ENCODE peak calls at places on chromosomes 4 and X, in six cellular contexts. P is SK-N-SH, X is ovary, M is GM23248, L is endothelial cell of umbilical vein, F is A549. R is an unnamed sample.
A peak's percentile ranks its signal among the peaks of the same experiment; 100 is the strongest.

GRCh38 chr4:90845777-90846176 is 718.6 kb downstream of the CCSER1 start:
- DNase-seq in M (no peak), L (peak; percentile 64), X (no peak), P (no peak), F (no peak), R (no peak)

GRCh38 chrX:135112743-135113142 is 7.6 kb downstream of the ETDB start:
- DNase-seq in P (no peak), X (no peak), M (no peak), F (no peak), L (no peak), R (no peak)

GRCh38 chrX:17674611-17675010 is 62.7 kb upstream of the SCML1 start:
- DNase-seq in F (no peak), M (no peak), P (no peak), L (peak; percentile 31), X (no peak), R (no peak)

GRCh38 chr4:75494563-75494962 is 19.6 kb downstream of the RCHY1 start:
- DNase-seq in F (no peak), P (no peak), M (peak; percentile 78), X (no peak), L (no peak), R (no peak)

GRCh38 chr4:37441231-37442061 is 196.9 kb downstream of the NWD2 start:
- DNase-seq in P (no peak), L (no peak), F (no peak), M (no peak), X (no peak), R (no peak)

GRCh38 chrX:16002185-16002584 is 121.2 kb upstream of the GRPR start:
- DNase-seq in X (no peak), M (peak; percentile 1), F (no peak), P (no peak), L (peak; percentile 50), R (no peak)

GRCh38 chr4:16804581-16804980 is 93.9 kb downstream of the LDB2 start:
- DNase-seq in P (no peak), X (no peak), L (no peak), M (no peak), F (no peak), R (no peak)

GRCh38 chr4:101200561-101200960 is 146.8 kb downstream of the PPP3CA start:
- DNase-seq in M (peak; percentile 94), L (peak; percentile 94), F (peak; percentile 40), X (no peak), P (no peak), R (no peak)

GRCh38 chrX:71619193-71619592 is 882 bp upstream of the CXCR3 start:
- DNase-seq in M (no peak), L (no peak), F (no peak), P (no peak), X (no peak), R (no peak)

GRCh38 chrX:40855411-40855810 is 120.1 kb upstream of the MED14 start:
- DNase-seq in P (no peak), X (no peak), M (peak; percentile 16), L (no peak), F (no peak), R (peak; percentile 93)

GRCh38 chr4:141713185-141713584 is 76.8 kb downstream of the IL15 start:
- DNase-seq in L (peak; percentile 2), M (peak; percentile 3), X (no peak), F (no peak), P (no peak), R (no peak)

GRCh38 chr4:145540235-145540634 is 58.6 kb downstream of the SMAD1 start:
- DNase-seq in L (peak; percentile 66), X (no peak), P (no peak), M (no peak), F (no peak), R (no peak)

GRCh38 chr4:185801471-185801870 is 10.5 kb downstream of the SORBS2 start:
- DNase-seq in X (no peak), L (no peak), P (no peak), F (no peak), M (peak; percentile 20), R (no peak)

GRCh38 chr4:52979821-52980590 is 117.9 kb downstream of the RASL11B start:
- DNase-seq in L (no peak), M (no peak), F (no peak), X (no peak), P (no peak), R (no peak)

GRCh38 chr4:168693750-168694470 is 197.1 kb downstream of the PALLD start:
- DNase-seq in F (no peak), L (peak; percentile 86), X (no peak), M (peak; percentile 58), P (no peak), R (no peak)

GRCh38 chr4:109325698-109326097 is 23.2 kb upstream of the COL25A1 start:
- DNase-seq in F (no peak), P (no peak), L (no peak), M (no peak), X (no peak), R (no peak)

GRCh38 chr4:101197350-101197749 is 150.0 kb downstream of the PPP3CA start:
- DNase-seq in P (no peak), L (no peak), F (no peak), M (no peak), X (no peak), R (no peak)

GRCh38 chrX:151634937-151635336 is 60.3 kb upstream of the PRRG3 start:
- DNase-seq in P (no peak), L (no peak), F (no peak), M (no peak), X (no peak), R (no peak)

GRCh38 chrX:119887721-119888425 is 7.8 kb upstream of the AKAP14 start:
- DNase-seq in F (peak; percentile 78), L (peak; percentile 57), X (peak; percentile 29), M (peak; percentile 70), P (peak; percentile 86), R (peak; percentile 60)

GRCh38 chr4:77193511-77194236 is 36.7 kb downstream of the CCNG2 start:
- DNase-seq in M (no peak), X (no peak), F (no peak), P (no peak), L (no peak), R (no peak)

GRCh38 chr4:161252520-161253141 is 911.2 kb downstream of the FSTL5 start:
- DNase-seq in M (peak; percentile 12), X (no peak), P (no peak), F (peak; percentile 11), L (peak; percentile 53), R (peak; percentile 41)

GRCh38 chr4:171814545-171814944 is 1.3 kb downstream of the GALNTL6 start:
- DNase-seq in M (no peak), L (no peak), F (no peak), P (no peak), X (no peak), R (no peak)

GRCh38 chr4:40238700-40239548 is 42.1 kb downstream of the RHOH start:
- DNase-seq in M (no peak), F (no peak), L (no peak), X (no peak), P (no peak), R (no peak)

DNA sequence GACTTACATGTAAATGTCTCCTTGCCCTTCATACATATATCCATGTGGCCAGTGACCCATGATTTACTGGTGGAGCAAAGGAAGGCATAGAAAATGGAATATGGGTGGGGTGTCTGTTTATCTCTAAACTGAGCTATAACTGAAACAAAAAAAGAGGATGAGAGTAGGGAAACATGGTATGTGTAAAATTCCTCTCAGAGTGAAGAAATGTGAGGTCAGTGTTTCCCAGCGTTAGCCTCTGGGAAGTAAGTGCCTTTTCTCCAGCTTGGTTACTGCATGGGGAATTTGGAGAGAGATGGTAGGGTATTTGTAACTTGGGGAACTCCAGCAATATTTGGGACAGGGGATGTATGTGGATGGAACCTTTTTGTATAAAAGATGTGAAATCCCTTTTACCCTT is 89.4 kb downstream of the AFF1 start:
- DNase-seq in P (no peak), F (no peak), L (no peak), M (no peak), X (no peak), R (no peak)
- H3K4me1 ChIP-seq in P (no peaks in the 10 kb centered on the region), F (peaks cover 65% of the 10 kb centered on the region), L (peaks cover 10% of the 10 kb centered on the region), M (peaks cover 2% of the 10 kb centered on the region), X (peaks cover 39% of the 10 kb centered on the region), R (peaks cover 5% of the 10 kb centered on the region)

DNA sequence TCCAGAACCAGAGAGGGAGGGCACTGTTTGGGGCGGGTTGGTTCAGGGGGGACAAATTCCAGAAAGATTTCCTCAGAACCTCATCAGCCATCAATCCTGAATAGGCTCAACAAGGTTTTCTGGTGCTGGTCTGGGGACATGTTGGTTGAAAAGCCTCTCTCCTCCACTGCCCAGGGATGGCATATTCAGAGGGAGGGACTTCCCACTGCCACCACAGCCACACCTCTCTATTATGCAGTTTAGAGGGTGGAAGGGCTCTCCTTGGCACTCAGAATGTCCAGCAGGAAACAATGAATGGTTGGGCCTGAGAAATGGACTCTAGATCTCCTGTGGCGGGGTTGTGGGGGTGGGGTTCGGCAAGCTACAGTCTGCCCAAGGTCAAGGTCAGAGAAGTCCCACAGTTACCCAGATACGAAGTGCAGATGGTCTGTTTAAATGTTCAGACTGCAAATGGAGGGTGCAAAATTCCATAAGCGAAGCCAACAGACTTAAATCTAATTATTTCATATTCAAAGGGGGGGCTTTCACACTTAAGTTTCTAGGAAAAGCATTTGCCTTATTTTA is 70.7 kb downstream of the LEF1 start:
- DNase-seq in P (no peak), F (no peak), L (no peak), X (no peak), M (no peak), R (no peak)
- H3K4me1 ChIP-seq in P (no peaks in the 10 kb centered on the region), F (no peaks in the 10 kb centered on the region), L (no peaks in the 10 kb centered on the region), X (no peaks in the 10 kb centered on the region), M (no peaks in the 10 kb centered on the region), R (no peaks in the 10 kb centered on the region)

DNA sequence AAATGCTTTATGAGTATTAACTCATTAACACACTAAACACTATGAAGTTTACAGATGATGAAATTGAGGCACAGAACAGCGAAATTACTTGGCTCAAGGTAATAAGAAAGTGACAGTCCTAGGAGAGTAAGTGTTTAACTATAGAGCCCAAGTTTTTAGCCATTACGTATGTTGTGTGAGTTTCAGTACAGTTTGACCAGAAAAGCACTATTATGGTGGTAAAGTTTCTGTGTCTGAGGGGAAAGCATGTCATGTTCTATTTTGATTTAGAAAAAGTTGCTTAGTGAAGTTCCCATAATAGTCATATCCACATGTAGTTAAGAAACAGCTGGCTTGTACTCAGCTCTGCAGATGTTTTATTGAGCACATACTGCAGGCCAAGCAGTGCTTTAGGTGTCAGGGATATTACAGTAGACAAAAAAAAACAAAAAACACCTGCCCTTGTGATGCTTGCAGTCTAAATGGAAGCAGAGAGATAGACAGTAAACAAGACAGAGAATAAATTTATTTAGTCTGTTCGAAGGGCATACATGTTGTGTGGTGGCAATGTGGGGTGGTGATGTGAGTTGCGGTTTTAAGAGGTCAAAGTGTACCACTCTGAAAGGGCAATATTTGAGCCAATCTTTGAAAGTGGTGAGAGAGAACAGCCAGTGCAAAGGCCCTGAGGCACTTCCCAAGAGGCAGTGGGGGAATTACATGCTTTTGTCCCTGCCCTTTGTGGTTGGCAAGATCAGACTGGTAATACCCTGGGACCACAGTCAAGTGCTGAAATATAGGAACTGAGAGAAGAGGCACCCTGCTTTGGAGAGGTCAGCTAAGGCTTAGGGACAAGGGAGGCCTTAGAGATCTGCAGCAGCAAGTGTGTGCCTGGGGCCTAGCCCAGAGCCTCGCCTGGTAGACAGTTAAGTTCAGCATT is 6.2 kb downstream of the TMEM131L start:
- DNase-seq in M (no peak), P (no peak), F (no peak), X (no peak), L (no peak), R (no peak)
- H3K4me1 ChIP-seq in M (peaks cover 19% of the 10 kb centered on the region), P (peaks cover 16% of the 10 kb centered on the region), F (peaks cover 8% of the 10 kb centered on the region), X (peaks cover 3% of the 10 kb centered on the region), L (peaks cover 18% of the 10 kb centered on the region), R (peaks cover 14% of the 10 kb centered on the region)

DNA sequence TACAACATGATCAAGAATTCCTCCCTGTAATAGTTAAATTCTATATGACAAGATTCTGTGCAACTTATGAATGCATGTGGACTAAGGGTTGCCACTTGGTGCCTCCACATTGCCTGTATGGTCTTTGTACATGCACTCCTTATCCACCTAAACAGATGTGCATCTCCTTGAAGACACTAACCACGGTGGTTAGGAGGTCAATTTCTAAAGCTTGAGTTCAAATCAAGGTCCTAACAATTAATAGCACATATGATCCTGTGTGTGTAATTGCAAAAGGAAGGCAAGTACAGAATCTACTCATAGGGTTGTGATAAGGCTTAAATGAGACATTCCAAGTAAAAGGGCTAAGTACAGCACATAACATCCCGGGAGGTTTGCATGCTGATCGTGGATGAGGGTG is 1.5 kb upstream of the IL21 start:
- DNase-seq in M (no peak), L (no peak), F (no peak), X (no peak), P (no peak), R (no peak)
- H3K4me1 ChIP-seq in M (peaks cover 8% of the 10 kb centered on the region), L (no peaks in the 10 kb centered on the region), F (no peaks in the 10 kb centered on the region), X (no peaks in the 10 kb centered on the region), P (no peaks in the 10 kb centered on the region), R (no peaks in the 10 kb centered on the region)